ENCODE peak calls at places on chromosomes 1 and 21, in nine cellular contexts. M is NCI-H1417, K is fibroblast of mammary gland, S is endodermal cell, B is AG09309, Z is cardiac muscle cell, X is progenitor cell of endocrine pancreas, J is COR-L47, H is NCI-H748 treated with DMSO at 0.1 percent for 48 hours. R is an unnamed sample.

GRCh38 chr1:101203812-101204540 is 32.8 kb upstream of the S1PR1 start:
- DNase-seq in M (peak; percentile 75), Z (peak; percentile 92), J (peak; percentile 83), S (no peak), B (no peak), K (peak; percentile 56), X (no peak), H (peak; percentile 82), R (no peak)

GRCh38 chr1:109425391-109425790 is 857 bp downstream of the PSMA5 start:
- DNase-seq in S (no peak), J (no peak), K (peak; percentile 24), B (no peak), H (no peak), X (no peak), Z (no peak), M (no peak), R (no peak)

GRCh38 chr1:173300249-173301044 is 93.3 kb upstream of the TNFSF4 start:
- DNase-seq in K (no peak), J (no peak), Z (no peak), M (no peak), S (no peak), X (no peak), B (no peak), H (no peak), R (no peak)

GRCh38 chr1:10724052-10724494 is 72.4 kb downstream of the CASZ1 start:
- DNase-seq in J (peak; percentile 80), K (peak; percentile 36), S (no peak), H (peak; percentile 6), X (no peak), M (peak; percentile 26), Z (peak; percentile 82), B (peak; percentile 10), R (peak; percentile 85)

GRCh38 chr1:14571810-14572767 is 26.4 kb upstream of the KAZN start:
- DNase-seq in H (no peak), Z (no peak), M (no peak), K (peak; percentile 23), S (peak; percentile 88), J (peak; percentile 27), B (no peak), X (no peak), R (no peak)

GRCh38 chr1:13583592-13583963 is at the start of gene PDPN:
- DNase-seq in S (peak; percentile 94), K (no peak), X (peak; percentile 37), H (no peak), B (no peak), M (no peak), J (no peak), Z (peak; percentile 89), R (no peak)

GRCh38 chr1:47679826-47680225 is 242.0 kb downstream of the FOXD2 start:
- DNase-seq in X (no peak), J (no peak), Z (no peak), M (no peak), S (peak; percentile 31), H (no peak), B (no peak), K (no peak), R (no peak)

GRCh38 chr1:229379901-229380300 is 37.1 kb upstream of the CCSAP start:
- DNase-seq in B (no peak), S (peak; percentile 56), X (no peak), M (no peak), H (no peak), Z (no peak), J (no peak), K (peak; percentile 11), R (no peak)

GRCh38 chr21:43331962-43332458 is 94.9 kb downstream of the SIK1 start:
- DNase-seq in Z (no peak), K (peak; percentile 86), X (no peak), M (peak; percentile 25), J (no peak), H (no peak), S (no peak), B (no peak), R (no peak)

GRCh38 chr1:46248122-46248920 is 758 bp downstream of the RAD54L start:
- DNase-seq in H (peak; percentile 44), K (peak; percentile 29), M (peak; percentile 53), X (no peak), Z (peak; percentile 21), S (peak; percentile 82), J (peak; percentile 62), B (no peak), R (no peak)

GRCh38 chr21:35294231-35294898 is 245.3 kb upstream of the RUNX1 start:
- DNase-seq in X (no peak), M (peak; percentile 83), Z (no peak), H (peak; percentile 97), J (peak; percentile 96), S (peak; percentile 73), B (no peak), K (no peak), R (no peak)

GRCh38 chr1:55446351-55446750 is 231.2 kb upstream of the USP24 start:
- DNase-seq in M (no peak), J (no peak), B (no peak), H (no peak), S (no peak), X (no peak), Z (no peak), K (peak; percentile 56), R (no peak)

GRCh38 chr1:84855168-84855567 is 37.8 kb downstream of the LPAR3 start:
- DNase-seq in H (no peak), M (no peak), X (no peak), K (peak; percentile 83), B (no peak), Z (no peak), J (no peak), S (no peak), R (no peak)

GRCh38 chr1:209513226-209513625 is 70.3 kb upstream of the CAMK1G start:
- DNase-seq in K (peak; percentile 58), J (peak; percentile 53), Z (peak; percentile 61), H (peak; percentile 26), S (peak; percentile 70), X (no peak), M (peak; percentile 36), B (no peak), R (no peak)

GRCh38 chr1:229342902-229343587 is at the start of gene CCSAP:
- DNase-seq in S (peak; percentile 75), M (peak; percentile 14), Z (peak; percentile 79), X (no peak), H (peak; percentile 57), J (peak; percentile 38), B (no peak), K (peak; percentile 25), R (peak; percentile 79)

R was measured in cardiac septum.